ENCODE peak calls at places on chromosomes 13 and 19, in nine cellular contexts. One of them, this sample, is unnamed.
A peak's percentile ranks its signal among the peaks of the same experiment; 100 is the strongest.

GRCh38 chr13:75687145-75687763 is 51.1 kb downstream of the LMO7 start:
- DNase-seq in uterus: no peak
- DNase-seq in heart left ventricle: no peak
- DNase-seq in mucosa of descending colon: peak; percentile 9
- DNase-seq in CD4-positive, alpha-beta memory T cell: no peak
- DNase-seq in body of pancreas: no peak
- DNase-seq in K562: peak; percentile 11
- DNase-seq in CD8-positive, alpha-beta T cell: no peak
- DNase-seq in HAP-1: peak; percentile 37
- DNase-seq in this sample: no peak

GRCh38 chr19:41882568-41883462 is at the start of gene ARHGEF1:
- DNase-seq in HAP-1: no peak
- DNase-seq in mucosa of descending colon: peak; percentile 65
- DNase-seq in uterus: peak; percentile 35
- DNase-seq in body of pancreas: peak; percentile 57
- DNase-seq in CD8-positive, alpha-beta T cell: peak; percentile 68
- DNase-seq in CD4-positive, alpha-beta memory T cell: peak; percentile 61
- DNase-seq in K562: peak; percentile 93
- DNase-seq in heart left ventricle: peak; percentile 78
- DNase-seq in this sample: peak; percentile 83

GRCh38 chr19:45825917-45826893 is 11.1 kb upstream of the RSPH6A start:
- DNase-seq in mucosa of descending colon: no peak
- DNase-seq in HAP-1: no peak
- DNase-seq in K562: no peak
- DNase-seq in CD8-positive, alpha-beta T cell: no peak
- DNase-seq in uterus: no peak
- DNase-seq in heart left ventricle: no peak
- DNase-seq in body of pancreas: no peak
- DNase-seq in CD4-positive, alpha-beta memory T cell: no peak
- DNase-seq in this sample: no peak

GRCh38 chr19:45947926-45948325 is 25.7 kb downstream of the NOVA2 start:
- DNase-seq in body of pancreas: no peak
- DNase-seq in mucosa of descending colon: no peak
- DNase-seq in heart left ventricle: no peak
- DNase-seq in uterus: no peak
- DNase-seq in CD8-positive, alpha-beta T cell: no peak
- DNase-seq in HAP-1: no peak
- DNase-seq in CD4-positive, alpha-beta memory T cell: no peak
- DNase-seq in K562: no peak
- DNase-seq in this sample: no peak

GRCh38 chr19:38072776-38073411 is 151.1 kb downstream of the DPF1 start:
- DNase-seq in CD4-positive, alpha-beta memory T cell: no peak
- DNase-seq in body of pancreas: no peak
- DNase-seq in uterus: no peak
- DNase-seq in mucosa of descending colon: no peak
- DNase-seq in HAP-1: no peak
- DNase-seq in heart left ventricle: no peak
- DNase-seq in K562: no peak
- DNase-seq in CD8-positive, alpha-beta T cell: no peak
- DNase-seq in this sample: peak; percentile 51

GRCh38 chr19:58572818-58573657 is at the start of gene MZF1:
- DNase-seq in body of pancreas: peak; percentile 99
- DNase-seq in HAP-1: peak; percentile 99
- DNase-seq in heart left ventricle: peak; percentile 100
- DNase-seq in CD4-positive, alpha-beta memory T cell: peak; percentile 100
- DNase-seq in K562: peak; percentile 92
- DNase-seq in uterus: peak; percentile 100
- DNase-seq in mucosa of descending colon: peak; percentile 100
- DNase-seq in CD8-positive, alpha-beta T cell: peak; percentile 100
- DNase-seq in this sample: peak; percentile 100

GRCh38 chr13:110593430-110594130 is 21.8 kb upstream of the NAXD start:
- DNase-seq in CD8-positive, alpha-beta T cell: no peak
- DNase-seq in mucosa of descending colon: peak; percentile 47
- DNase-seq in HAP-1: peak; percentile 72
- DNase-seq in K562: peak; percentile 32
- DNase-seq in CD4-positive, alpha-beta memory T cell: peak; percentile 26
- DNase-seq in body of pancreas: peak; percentile 46
- DNase-seq in heart left ventricle: no peak
- DNase-seq in uterus: no peak
- DNase-seq in this sample: no peak

GRCh38 chr19:34109596-34109995 is 62.7 kb upstream of the LSM14A start:
- DNase-seq in heart left ventricle: no peak
- DNase-seq in CD8-positive, alpha-beta T cell: no peak
- DNase-seq in HAP-1: no peak
- DNase-seq in CD4-positive, alpha-beta memory T cell: no peak
- DNase-seq in mucosa of descending colon: no peak
- DNase-seq in K562: no peak
- DNase-seq in uterus: no peak
- DNase-seq in body of pancreas: no peak
- DNase-seq in this sample: no peak

GRCh38 chr19:40800997-40801377 is 2.0 kb downstream of the EGLN2 start:
- DNase-seq in uterus: no peak
- DNase-seq in mucosa of descending colon: no peak
- DNase-seq in HAP-1: no peak
- DNase-seq in CD8-positive, alpha-beta T cell: no peak
- DNase-seq in heart left ventricle: no peak
- DNase-seq in body of pancreas: no peak
- DNase-seq in CD4-positive, alpha-beta memory T cell: no peak
- DNase-seq in K562: no peak
- DNase-seq in this sample: no peak
- H3K4me1 ChIP-seq in uterus: peaks cover 5% of the 10 kb centered on the region
- H3K4me1 ChIP-seq in mucosa of descending colon: peaks cover 57% of the 10 kb centered on the region
- H3K4me1 ChIP-seq in HAP-1: peaks cover 18% of the 10 kb centered on the region
- H3K4me1 ChIP-seq in CD8-positive, alpha-beta T cell: peaks cover 71% of the 10 kb centered on the region
- H3K4me1 ChIP-seq in heart left ventricle: peaks cover 70% of the 10 kb centered on the region
- H3K4me1 ChIP-seq in body of pancreas: peaks cover 69% of the 10 kb centered on the region
- H3K4me1 ChIP-seq in CD4-positive, alpha-beta memory T cell: peaks cover 72% of the 10 kb centered on the region
- H3K4me1 ChIP-seq in K562: peaks cover 71% of the 10 kb centered on the region
- H3K4me1 ChIP-seq in this sample: peaks cover 69% of the 10 kb centered on the region

GRCh38 chr19:13844130-13844631 is 32.8 kb upstream of the NANOS3 start:
- DNase-seq in mucosa of descending colon: peak; percentile 30
- DNase-seq in HAP-1: no peak
- DNase-seq in K562: no peak
- DNase-seq in CD4-positive, alpha-beta memory T cell: peak; percentile 11
- DNase-seq in uterus: no peak
- DNase-seq in heart left ventricle: no peak
- DNase-seq in CD8-positive, alpha-beta T cell: no peak
- DNase-seq in body of pancreas: no peak
- DNase-seq in this sample: no peak

GRCh38 chr19:13843104-13843921 is 33.6 kb upstream of the NANOS3 start:
- DNase-seq in heart left ventricle: peak; percentile 90
- DNase-seq in CD4-positive, alpha-beta memory T cell: no peak
- DNase-seq in K562: no peak
- DNase-seq in HAP-1: peak; percentile 68
- DNase-seq in uterus: peak; percentile 75
- DNase-seq in mucosa of descending colon: peak; percentile 64
- DNase-seq in CD8-positive, alpha-beta T cell: no peak
- DNase-seq in body of pancreas: peak; percentile 57
- DNase-seq in this sample: no peak

GRCh38 chr19:13841339-13842293 is 35.3 kb upstream of the NANOS3 start:
- DNase-seq in CD8-positive, alpha-beta T cell: no peak
- DNase-seq in uterus: no peak
- DNase-seq in K562: no peak
- DNase-seq in heart left ventricle: peak; percentile 64
- DNase-seq in CD4-positive, alpha-beta memory T cell: peak; percentile 50
- DNase-seq in mucosa of descending colon: peak; percentile 81
- DNase-seq in HAP-1: no peak
- DNase-seq in body of pancreas: peak; percentile 55
- DNase-seq in this sample: peak; percentile 84

GRCh38 chr19:13840751-13841338 is 36.1 kb upstream of the NANOS3 start:
- DNase-seq in HAP-1: no peak
- DNase-seq in heart left ventricle: no peak
- DNase-seq in CD8-positive, alpha-beta T cell: no peak
- DNase-seq in CD4-positive, alpha-beta memory T cell: no peak
- DNase-seq in mucosa of descending colon: no peak
- DNase-seq in K562: no peak
- DNase-seq in uterus: no peak
- DNase-seq in body of pancreas: no peak
- DNase-seq in this sample: no peak

DNA sequence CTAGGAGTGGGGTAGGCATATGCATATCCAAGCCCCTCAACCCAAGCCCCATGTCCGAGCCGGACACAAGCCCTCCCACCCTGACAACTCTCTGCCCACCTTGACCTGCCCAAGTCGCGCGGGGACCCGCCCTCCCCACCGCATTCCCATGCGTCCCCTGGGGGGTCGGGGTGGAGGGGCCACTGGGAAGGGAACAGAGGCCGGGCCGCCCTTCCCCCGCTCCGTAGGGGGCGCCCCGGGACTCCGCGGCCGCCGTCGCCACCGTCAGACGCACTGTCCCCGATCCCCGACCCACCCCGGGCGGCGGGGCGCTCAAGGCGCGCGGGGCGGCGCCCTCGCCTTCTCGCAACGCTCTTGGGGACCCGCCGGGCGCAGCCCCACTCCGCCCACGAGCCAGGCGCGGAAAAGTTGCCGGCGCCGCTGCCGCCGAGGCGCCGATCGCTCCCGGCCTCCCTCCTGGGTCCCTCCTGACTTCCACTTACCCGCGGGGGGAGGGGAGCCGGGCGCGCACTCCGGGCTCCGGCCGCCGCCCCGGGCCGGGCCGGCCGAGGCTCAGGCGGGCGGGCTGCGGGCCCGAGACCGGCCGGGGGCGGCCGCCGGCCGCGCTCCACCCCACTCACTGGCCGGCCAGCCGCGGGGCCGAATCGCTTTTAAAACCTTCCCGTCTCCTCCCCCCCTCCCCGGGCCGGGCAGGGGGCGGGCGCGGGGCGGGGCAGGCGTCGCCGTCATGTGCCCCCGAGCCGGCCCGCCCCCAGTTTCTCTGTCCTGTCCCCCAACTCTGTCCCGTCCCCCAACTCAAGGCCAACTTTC is 34.4 kb upstream of the NANOS3 start:
- DNase-seq in mucosa of descending colon: peak; percentile 87
- DNase-seq in CD8-positive, alpha-beta T cell: peak; percentile 72
- DNase-seq in uterus: peak; percentile 91
- DNase-seq in heart left ventricle: peak; percentile 91
- DNase-seq in CD4-positive, alpha-beta memory T cell: peak; percentile 77
- DNase-seq in K562: peak; percentile 77
- DNase-seq in HAP-1: peak; percentile 49
- DNase-seq in body of pancreas: peak; percentile 88
- DNase-seq in this sample: peak; percentile 91
- H3K4me1 ChIP-seq in mucosa of descending colon: peaks cover 49% of the 10 kb centered on the region
- H3K4me1 ChIP-seq in CD8-positive, alpha-beta T cell: peaks cover 90% of the 10 kb centered on the region
- H3K4me1 ChIP-seq in uterus: no peaks in the 10 kb centered on the region
- H3K4me1 ChIP-seq in heart left ventricle: peaks cover 50% of the 10 kb centered on the region
- H3K4me1 ChIP-seq in CD4-positive, alpha-beta memory T cell: peaks cover 82% of the 10 kb centered on the region
- H3K4me1 ChIP-seq in K562: peaks cover 89% of the 10 kb centered on the region
- H3K4me1 ChIP-seq in HAP-1: peaks cover 38% of the 10 kb centered on the region
- H3K4me1 ChIP-seq in body of pancreas: peaks cover 67% of the 10 kb centered on the region
- H3K4me1 ChIP-seq in this sample: peaks cover 72% of the 10 kb centered on the region

GRCh38 chr13:98962901-98963594 is 14.8 kb downstream of the DOCK9 start:
- DNase-seq in HAP-1: no peak
- DNase-seq in uterus: no peak
- DNase-seq in CD4-positive, alpha-beta memory T cell: no peak
- DNase-seq in K562: no peak
- DNase-seq in mucosa of descending colon: no peak
- DNase-seq in CD8-positive, alpha-beta T cell: no peak
- DNase-seq in body of pancreas: no peak
- DNase-seq in heart left ventricle: no peak
- DNase-seq in this sample: no peak

GRCh38 chr13:98965325-98965724 is 12.5 kb downstream of the DOCK9 start:
- DNase-seq in CD8-positive, alpha-beta T cell: no peak
- DNase-seq in K562: no peak
- DNase-seq in body of pancreas: no peak
- DNase-seq in CD4-positive, alpha-beta memory T cell: no peak
- DNase-seq in uterus: no peak
- DNase-seq in mucosa of descending colon: no peak
- DNase-seq in heart left ventricle: no peak
- DNase-seq in HAP-1: no peak
- DNase-seq in this sample: no peak

GRCh38 chr13:98963917-98964316 is 13.9 kb downstream of the DOCK9 start:
- DNase-seq in CD4-positive, alpha-beta memory T cell: no peak
- DNase-seq in body of pancreas: peak; percentile 17
- DNase-seq in uterus: no peak
- DNase-seq in heart left ventricle: no peak
- DNase-seq in K562: no peak
- DNase-seq in HAP-1: no peak
- DNase-seq in mucosa of descending colon: no peak
- DNase-seq in CD8-positive, alpha-beta T cell: no peak
- DNase-seq in this sample: no peak

GRCh38 chr13:98970293-98970692 is 7.6 kb downstream of the DOCK9 start:
- DNase-seq in CD8-positive, alpha-beta T cell: no peak
- DNase-seq in mucosa of descending colon: no peak
- DNase-seq in K562: no peak
- DNase-seq in HAP-1: no peak
- DNase-seq in CD4-positive, alpha-beta memory T cell: no peak
- DNase-seq in heart left ventricle: peak; percentile 60
- DNase-seq in uterus: no peak
- DNase-seq in body of pancreas: no peak
- DNase-seq in this sample: peak; percentile 51

DNA sequence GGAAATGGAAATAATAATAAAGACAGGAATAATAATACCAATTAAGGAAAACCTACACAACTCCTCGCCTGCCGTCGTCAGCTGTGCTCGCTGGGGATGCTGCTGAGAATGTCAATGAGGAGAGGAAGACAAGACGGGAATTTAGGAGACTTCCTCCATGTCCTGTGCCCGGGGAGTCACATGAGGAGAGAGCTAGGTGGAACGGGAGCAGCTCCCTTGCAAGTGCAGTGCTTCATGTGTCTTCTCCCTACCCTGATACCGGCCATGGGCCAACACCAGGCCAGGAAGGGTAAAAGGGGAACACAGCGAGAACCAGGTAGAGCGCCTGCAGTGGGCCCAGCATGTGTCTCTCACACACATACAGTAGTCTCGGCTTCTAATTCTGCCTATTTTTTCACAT is 11.8 kb downstream of the DOCK9 start:
- DNase-seq in CD8-positive, alpha-beta T cell: no peak
- DNase-seq in CD4-positive, alpha-beta memory T cell: no peak
- DNase-seq in heart left ventricle: no peak
- DNase-seq in mucosa of descending colon: no peak
- DNase-seq in K562: no peak
- DNase-seq in uterus: no peak
- DNase-seq in body of pancreas: no peak
- DNase-seq in HAP-1: no peak
- DNase-seq in this sample: no peak
- H3K4me1 ChIP-seq in CD8-positive, alpha-beta T cell: no peaks in the 10 kb centered on the region
- H3K4me1 ChIP-seq in CD4-positive, alpha-beta memory T cell: peaks cover 12% of the 10 kb centered on the region
- H3K4me1 ChIP-seq in heart left ventricle: peaks cover 96% of the 10 kb centered on the region
- H3K4me1 ChIP-seq in mucosa of descending colon: no peaks in the 10 kb centered on the region
- H3K4me1 ChIP-seq in K562: peaks cover 6% of the 10 kb centered on the region
- H3K4me1 ChIP-seq in uterus: no peaks in the 10 kb centered on the region
- H3K4me1 ChIP-seq in body of pancreas: peaks cover 6% of the 10 kb centered on the region
- H3K4me1 ChIP-seq in HAP-1: no peaks in the 10 kb centered on the region
- H3K4me1 ChIP-seq in this sample: peaks cover 69% of the 10 kb centered on the region

GRCh38 chr13:91719033-91719432 is 320.6 kb downstream of the GPC5 start:
- DNase-seq in heart left ventricle: peak; percentile 28
- DNase-seq in body of pancreas: no peak
- DNase-seq in CD4-positive, alpha-beta memory T cell: no peak
- DNase-seq in mucosa of descending colon: no peak
- DNase-seq in uterus: no peak
- DNase-seq in CD8-positive, alpha-beta T cell: no peak
- DNase-seq in K562: no peak
- DNase-seq in HAP-1: no peak
- DNase-seq in this sample: no peak

GRCh38 chr13:91721413-91721812 is 323.0 kb downstream of the GPC5 start:
- DNase-seq in K562: no peak
- DNase-seq in HAP-1: no peak
- DNase-seq in mucosa of descending colon: no peak
- DNase-seq in CD8-positive, alpha-beta T cell: no peak
- DNase-seq in CD4-positive, alpha-beta memory T cell: no peak
- DNase-seq in uterus: no peak
- DNase-seq in body of pancreas: no peak
- DNase-seq in heart left ventricle: no peak
- DNase-seq in this sample: no peak

GRCh38 chr13:91710733-91711132 is 312.3 kb downstream of the GPC5 start:
- DNase-seq in CD4-positive, alpha-beta memory T cell: no peak
- DNase-seq in mucosa of descending colon: no peak
- DNase-seq in CD8-positive, alpha-beta T cell: no peak
- DNase-seq in uterus: no peak
- DNase-seq in body of pancreas: no peak
- DNase-seq in heart left ventricle: no peak
- DNase-seq in HAP-1: no peak
- DNase-seq in K562: no peak
- DNase-seq in this sample: no peak

GRCh38 chr13:91714726-91715334 is 316.4 kb downstream of the GPC5 start:
- DNase-seq in CD8-positive, alpha-beta T cell: no peak
- DNase-seq in mucosa of descending colon: no peak
- DNase-seq in K562: no peak
- DNase-seq in body of pancreas: no peak
- DNase-seq in HAP-1: no peak
- DNase-seq in heart left ventricle: no peak
- DNase-seq in CD4-positive, alpha-beta memory T cell: no peak
- DNase-seq in uterus: no peak
- DNase-seq in this sample: no peak

GRCh38 chr13:91716436-91717065 is 318.1 kb downstream of the GPC5 start:
- DNase-seq in CD4-positive, alpha-beta memory T cell: no peak
- DNase-seq in uterus: no peak
- DNase-seq in K562: no peak
- DNase-seq in body of pancreas: no peak
- DNase-seq in CD8-positive, alpha-beta T cell: no peak
- DNase-seq in mucosa of descending colon: no peak
- DNase-seq in heart left ventricle: no peak
- DNase-seq in HAP-1: no peak
- DNase-seq in this sample: no peak
- H3K4me1 ChIP-seq in CD4-positive, alpha-beta memory T cell: no peaks in the 10 kb centered on the region
- H3K4me1 ChIP-seq in uterus: no peaks in the 10 kb centered on the region
- H3K4me1 ChIP-seq in K562: no peaks in the 10 kb centered on the region
- H3K4me1 ChIP-seq in body of pancreas: no peaks in the 10 kb centered on the region
- H3K4me1 ChIP-seq in CD8-positive, alpha-beta T cell: no peaks in the 10 kb centered on the region
- H3K4me1 ChIP-seq in mucosa of descending colon: no peaks in the 10 kb centered on the region
- H3K4me1 ChIP-seq in heart left ventricle: no peaks in the 10 kb centered on the region
- H3K4me1 ChIP-seq in HAP-1: no peaks in the 10 kb centered on the region
- H3K4me1 ChIP-seq in this sample: no peaks in the 10 kb centered on the region